ENCODE peak calls at places on chromosomes 2 and 18, in seven cellular contexts. One of them, this sample, is unnamed.

GRCh38 chr18:7000484-7001096 is 117.0 kb downstream of the LAMA1 start:
- DNase-seq in PC-9: no peak
- DNase-seq in Karpas-422: peak; percentile 44
- DNase-seq in H9: no peak
- DNase-seq in IMR-90: peak; percentile 19
- DNase-seq in PC-3: peak; percentile 53
- DNase-seq in mesendoderm: peak; percentile 54
- DNase-seq in this sample: peak; percentile 26

GRCh38 chr2:168220971-168221819 is 26.2 kb downstream of the STK39 start:
- DNase-seq in IMR-90: peak; percentile 39
- DNase-seq in PC-3: no peak
- DNase-seq in Karpas-422: no peak
- DNase-seq in PC-9: no peak
- DNase-seq in mesendoderm: peak; percentile 26
- DNase-seq in H9: no peak
- DNase-seq in this sample: no peak

GRCh38 chr2:3034856-3035255 is 342.8 kb downstream of the EIPR1 start:
- DNase-seq in H9: no peak
- DNase-seq in IMR-90: no peak
- DNase-seq in Karpas-422: no peak
- DNase-seq in mesendoderm: no peak
- DNase-seq in PC-9: no peak
- DNase-seq in PC-3: no peak
- DNase-seq in this sample: no peak

GRCh38 chr18:54086046-54086802 is 138.2 kb downstream of the MBD2 start:
- DNase-seq in PC-3: no peak
- DNase-seq in H9: no peak
- DNase-seq in IMR-90: no peak
- DNase-seq in PC-9: no peak
- DNase-seq in Karpas-422: no peak
- DNase-seq in mesendoderm: no peak
- DNase-seq in this sample: no peak

GRCh38 chr2:14634885-14635871 is 2.7 kb downstream of the LRATD1 start:
- DNase-seq in Karpas-422: no peak
- DNase-seq in mesendoderm: peak; percentile 71
- DNase-seq in H9: peak; percentile 75
- DNase-seq in PC-9: peak; percentile 74
- DNase-seq in PC-3: peak; percentile 82
- DNase-seq in IMR-90: peak; percentile 16
- DNase-seq in this sample: peak; percentile 75

GRCh38 chr18:67517224-67517765 is 775 bp upstream of the DSEL start:
- DNase-seq in IMR-90: peak; percentile 25
- DNase-seq in PC-9: no peak
- DNase-seq in H9: no peak
- DNase-seq in PC-3: no peak
- DNase-seq in Karpas-422: no peak
- DNase-seq in mesendoderm: no peak
- DNase-seq in this sample: peak; percentile 28

GRCh38 chr2:65294701-65295100 is 67.1 kb downstream of the ACTR2 start:
- DNase-seq in Karpas-422: no peak
- DNase-seq in H9: no peak
- DNase-seq in PC-3: no peak
- DNase-seq in IMR-90: no peak
- DNase-seq in PC-9: no peak
- DNase-seq in mesendoderm: no peak
- DNase-seq in this sample: no peak

GRCh38 chr2:29031046-29031445 is 43.3 kb downstream of the PCARE start:
- DNase-seq in H9: no peak
- DNase-seq in mesendoderm: no peak
- DNase-seq in Karpas-422: no peak
- DNase-seq in IMR-90: no peak
- DNase-seq in PC-9: no peak
- DNase-seq in PC-3: no peak
- DNase-seq in this sample: no peak

GRCh38 chr2:35468271-35468670 is 887.3 kb upstream of the CRIM1 start:
- DNase-seq in H9: no peak
- DNase-seq in PC-3: no peak
- DNase-seq in mesendoderm: peak; percentile 4
- DNase-seq in IMR-90: no peak
- DNase-seq in PC-9: no peak
- DNase-seq in Karpas-422: no peak
- DNase-seq in this sample: no peak

GRCh38 chr2:95060446-95061118 is 35.1 kb downstream of the MAL start:
- DNase-seq in H9: peak; percentile 8
- DNase-seq in IMR-90: no peak
- DNase-seq in mesendoderm: no peak
- DNase-seq in Karpas-422: no peak
- DNase-seq in PC-9: no peak
- DNase-seq in PC-3: no peak
- DNase-seq in this sample: no peak

GRCh38 chr2:126963390-126963789 is 64.7 kb downstream of the TEX51 start:
- DNase-seq in PC-3: no peak
- DNase-seq in IMR-90: no peak
- DNase-seq in H9: no peak
- DNase-seq in PC-9: no peak
- DNase-seq in mesendoderm: no peak
- DNase-seq in Karpas-422: no peak
- DNase-seq in this sample: no peak

GRCh38 chr2:23452853-23453420 is 68.0 kb downstream of the KLHL29 start:
- DNase-seq in mesendoderm: no peak
- DNase-seq in Karpas-422: no peak
- DNase-seq in IMR-90: peak; percentile 47
- DNase-seq in PC-9: no peak
- DNase-seq in H9: no peak
- DNase-seq in PC-3: no peak
- DNase-seq in this sample: no peak

GRCh38 chr18:35389095-35389618 is 12.0 kb upstream of the ZNF396 start:
- DNase-seq in PC-9: no peak
- DNase-seq in Karpas-422: peak; percentile 63
- DNase-seq in PC-3: no peak
- DNase-seq in H9: no peak
- DNase-seq in mesendoderm: no peak
- DNase-seq in IMR-90: peak; percentile 68
- DNase-seq in this sample: no peak

GRCh38 chr2:16666453-16666801 is 793 bp upstream of the CYRIA start:
- DNase-seq in PC-9: no peak
- DNase-seq in Karpas-422: no peak
- DNase-seq in IMR-90: peak; percentile 79
- DNase-seq in H9: peak; percentile 64
- DNase-seq in mesendoderm: peak; percentile 43
- DNase-seq in PC-3: no peak
- DNase-seq in this sample: peak; percentile 16

GRCh38 chr2:142572749-142573148 is 304.7 kb upstream of the KYNU start:
- DNase-seq in PC-9: no peak
- DNase-seq in PC-3: no peak
- DNase-seq in IMR-90: no peak
- DNase-seq in H9: no peak
- DNase-seq in Karpas-422: no peak
- DNase-seq in mesendoderm: no peak
- DNase-seq in this sample: no peak

GRCh38 chr18:72848534-72849237 is 19.1 kb downstream of the NETO1 start:
- DNase-seq in IMR-90: no peak
- DNase-seq in Karpas-422: no peak
- DNase-seq in PC-3: peak; percentile 88
- DNase-seq in mesendoderm: peak; percentile 35
- DNase-seq in PC-9: peak; percentile 41
- DNase-seq in H9: no peak
- DNase-seq in this sample: no peak

GRCh38 chr2:178553047-178553446 is 72.8 kb downstream of the PLEKHA3 start:
- DNase-seq in PC-9: no peak
- DNase-seq in IMR-90: peak; percentile 89
- DNase-seq in mesendoderm: no peak
- DNase-seq in H9: no peak
- DNase-seq in Karpas-422: no peak
- DNase-seq in PC-3: peak; percentile 86
- DNase-seq in this sample: no peak

DNA sequence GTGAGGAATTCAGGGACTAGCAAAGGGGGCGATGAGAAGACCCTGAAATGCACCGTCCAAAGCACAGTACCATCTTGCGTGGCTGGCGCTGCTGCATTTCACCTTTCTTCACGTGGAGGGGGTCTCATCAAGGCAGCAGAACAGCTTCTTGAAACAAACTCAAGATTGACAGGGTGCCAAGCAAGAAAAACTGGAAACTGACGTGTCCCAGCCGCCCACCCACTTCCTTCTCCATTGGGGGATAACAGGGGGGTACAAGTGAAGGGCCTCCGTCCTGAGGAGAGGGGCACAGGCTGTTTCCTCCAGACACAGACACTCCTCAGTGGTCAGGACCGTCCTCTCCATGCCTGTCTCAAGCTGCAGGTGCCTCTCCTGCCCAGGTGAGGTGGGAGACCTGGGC is 32.5 kb downstream of the HDAC4 start:
- DNase-seq in PC-3: no peak
- DNase-seq in PC-9: no peak
- DNase-seq in H9: no peak
- DNase-seq in mesendoderm: no peak
- DNase-seq in IMR-90: no peak
- DNase-seq in Karpas-422: no peak
- DNase-seq in this sample: no peak
- H3K4me2 ChIP-seq in PC-3: no peak overlapping the region
- H3K4me2 ChIP-seq in PC-9: no peak overlapping the region
- H3K4me2 ChIP-seq in H9: no peak overlapping the region
- H3K4me2 ChIP-seq in mesendoderm: no peak overlapping the region
- H3K4me2 ChIP-seq in IMR-90: no peak overlapping the region
- H3K4me2 ChIP-seq in Karpas-422: no peak overlapping the region
- H3K4me2 ChIP-seq in this sample: no peak overlapping the region

GRCh38 chr2:205540066-205540465 is 142.2 kb upstream of the NRP2 start:
- DNase-seq in PC-9: no peak
- DNase-seq in IMR-90: no peak
- DNase-seq in H9: no peak
- DNase-seq in PC-3: no peak
- DNase-seq in mesendoderm: no peak
- DNase-seq in Karpas-422: peak; percentile 89
- DNase-seq in this sample: no peak
- H3K4me2 ChIP-seq in PC-9: no peak overlapping the region
- H3K4me2 ChIP-seq in IMR-90: no peak overlapping the region
- H3K4me2 ChIP-seq in H9: no peak overlapping the region
- H3K4me2 ChIP-seq in PC-3: no peak overlapping the region
- H3K4me2 ChIP-seq in mesendoderm: no peak overlapping the region
- H3K4me2 ChIP-seq in Karpas-422: peak overlapping the region; percentile 74
- H3K4me2 ChIP-seq in this sample: no peak overlapping the region

GRCh38 chr2:85903849-85904248 is 15.1 kb upstream of the ST3GAL5 start:
- DNase-seq in PC-3: no peak
- DNase-seq in H9: no peak
- DNase-seq in IMR-90: no peak
- DNase-seq in PC-9: no peak
- DNase-seq in mesendoderm: no peak
- DNase-seq in Karpas-422: no peak
- DNase-seq in this sample: no peak

GRCh38 chr2:85906748-85907147 is 18.0 kb upstream of the ST3GAL5 start:
- DNase-seq in mesendoderm: no peak
- DNase-seq in IMR-90: no peak
- DNase-seq in Karpas-422: no peak
- DNase-seq in H9: no peak
- DNase-seq in PC-9: no peak
- DNase-seq in PC-3: no peak
- DNase-seq in this sample: no peak

GRCh38 chr2:85905891-85906290 is 17.1 kb upstream of the ST3GAL5 start:
- DNase-seq in IMR-90: no peak
- DNase-seq in PC-9: no peak
- DNase-seq in H9: no peak
- DNase-seq in Karpas-422: no peak
- DNase-seq in PC-3: no peak
- DNase-seq in mesendoderm: no peak
- DNase-seq in this sample: no peak

GRCh38 chr2:85907671-85908157 is 18.9 kb upstream of the ST3GAL5 start:
- DNase-seq in mesendoderm: no peak
- DNase-seq in IMR-90: peak; percentile 44
- DNase-seq in Karpas-422: no peak
- DNase-seq in H9: no peak
- DNase-seq in PC-3: peak; percentile 86
- DNase-seq in PC-9: no peak
- DNase-seq in this sample: no peak

GRCh38 chr2:85905187-85905666 is 16.4 kb upstream of the ST3GAL5 start:
- DNase-seq in mesendoderm: no peak
- DNase-seq in IMR-90: peak; percentile 30
- DNase-seq in Karpas-422: no peak
- DNase-seq in H9: no peak
- DNase-seq in PC-3: no peak
- DNase-seq in PC-9: no peak
- DNase-seq in this sample: no peak
- H3K4me2 ChIP-seq in mesendoderm: no peak overlapping the region
- H3K4me2 ChIP-seq in IMR-90: no peak overlapping the region
- H3K4me2 ChIP-seq in Karpas-422: no peak overlapping the region
- H3K4me2 ChIP-seq in H9: no peak overlapping the region
- H3K4me2 ChIP-seq in PC-3: no peak overlapping the region
- H3K4me2 ChIP-seq in PC-9: no peak overlapping the region
- H3K4me2 ChIP-seq in this sample: no peak overlapping the region

GRCh38 chr2:98771264-98771663 is 40.3 kb upstream of the MGAT4A start:
- DNase-seq in PC-9: no peak
- DNase-seq in PC-3: no peak
- DNase-seq in mesendoderm: no peak
- DNase-seq in IMR-90: no peak
- DNase-seq in H9: no peak
- DNase-seq in Karpas-422: no peak
- DNase-seq in this sample: no peak

GRCh38 chr2:98769784-98770183 is 38.9 kb upstream of the MGAT4A start:
- DNase-seq in PC-3: peak; percentile 42
- DNase-seq in PC-9: peak; percentile 63
- DNase-seq in mesendoderm: no peak
- DNase-seq in Karpas-422: no peak
- DNase-seq in IMR-90: no peak
- DNase-seq in H9: no peak
- DNase-seq in this sample: no peak

GRCh38 chr2:98771771-98772521 is 41.0 kb upstream of the MGAT4A start:
- DNase-seq in IMR-90: no peak
- DNase-seq in mesendoderm: no peak
- DNase-seq in H9: no peak
- DNase-seq in Karpas-422: peak; percentile 41
- DNase-seq in PC-3: no peak
- DNase-seq in PC-9: no peak
- DNase-seq in this sample: no peak

GRCh38 chr2:98772531-98772930 is 41.6 kb upstream of the MGAT4A start:
- DNase-seq in H9: no peak
- DNase-seq in PC-3: no peak
- DNase-seq in mesendoderm: no peak
- DNase-seq in Karpas-422: no peak
- DNase-seq in PC-9: no peak
- DNase-seq in IMR-90: no peak
- DNase-seq in this sample: no peak

DNA sequence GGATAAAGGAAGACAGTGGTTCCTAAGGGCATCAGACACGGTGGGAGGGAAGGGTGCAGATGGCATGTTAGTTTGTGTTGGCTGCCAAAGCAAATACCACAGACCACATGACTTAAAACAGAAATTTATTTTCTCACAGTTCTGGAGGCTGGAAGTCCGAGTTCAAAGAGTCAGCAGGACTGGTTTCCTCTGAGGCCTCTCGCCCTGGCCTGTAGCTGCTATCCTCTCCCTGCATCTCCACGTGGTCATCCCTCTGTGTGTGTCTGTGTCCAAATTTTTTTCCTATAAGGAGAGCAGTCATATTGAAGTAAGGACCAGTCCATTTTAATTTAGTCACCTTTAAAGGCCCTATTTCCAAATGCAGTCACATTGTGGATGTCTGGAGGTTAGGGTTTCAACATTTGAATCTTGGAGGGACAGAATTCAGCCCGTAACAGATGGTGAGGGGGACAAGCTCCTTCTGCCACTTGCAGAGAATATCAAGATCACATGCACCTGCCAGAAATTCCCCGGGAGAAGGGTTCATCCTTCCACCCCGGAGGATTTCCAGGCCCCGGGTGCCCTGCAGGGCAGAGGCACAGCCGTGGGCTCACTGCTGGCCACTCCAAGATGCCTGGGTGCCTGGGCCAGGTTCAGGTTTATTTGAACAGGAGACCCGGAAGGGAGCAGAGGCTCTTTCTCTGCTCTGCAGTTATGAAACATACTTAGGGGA is 38.0 kb upstream of the MGAT4A start:
- DNase-seq in IMR-90: no peak
- DNase-seq in H9: no peak
- DNase-seq in Karpas-422: no peak
- DNase-seq in PC-3: peak; percentile 52
- DNase-seq in PC-9: peak; percentile 32
- DNase-seq in mesendoderm: no peak
- DNase-seq in this sample: no peak
- H3K4me2 ChIP-seq in IMR-90: no peak overlapping the region
- H3K4me2 ChIP-seq in H9: no peak overlapping the region
- H3K4me2 ChIP-seq in Karpas-422: no peak overlapping the region
- H3K4me2 ChIP-seq in PC-3: no peak overlapping the region
- H3K4me2 ChIP-seq in PC-9: peak overlapping the region; percentile 2
- H3K4me2 ChIP-seq in mesendoderm: no peak overlapping the region
- H3K4me2 ChIP-seq in this sample: no peak overlapping the region

This sample was measured in hepatocyte.